ENCODE peak calls at places on chromosomes 12 and 14, in seven cellular contexts. One of them, this sample, is unnamed.

GRCh38 chr14:94548999-94549985 is 11.9 kb upstream of the SERPINA4 start:
- DNase-seq in H9: peak
- DNase-seq in mesendoderm: peak
- DNase-seq in trophoblast cell: peak
- DNase-seq in IMR-90: peak
- DNase-seq in H1: peak
- DNase-seq in mesenchymal stem cell: peak
- DNase-seq in this sample: peak

GRCh38 chr12:81859521-81859920 is 100.4 kb upstream of the PPFIA2 start:
- DNase-seq in H9: no peak
- DNase-seq in mesendoderm: no peak
- DNase-seq in trophoblast cell: no peak
- DNase-seq in IMR-90: no peak
- DNase-seq in H1: no peak
- DNase-seq in mesenchymal stem cell: no peak
- DNase-seq in this sample: no peak

GRCh38 chr12:114678028-114678427 is 5.9 kb downstream of the TBX3 start:
- DNase-seq in H9: no peak
- DNase-seq in mesendoderm: no peak
- DNase-seq in trophoblast cell: no peak
- DNase-seq in IMR-90: no peak
- DNase-seq in H1: no peak
- DNase-seq in mesenchymal stem cell: no peak
- DNase-seq in this sample: no peak

GRCh38 chr14:94029671-94030203 is 3.6 kb downstream of the OTUB2 start:
- DNase-seq in H9: no peak
- DNase-seq in mesendoderm: no peak
- DNase-seq in trophoblast cell: peak
- DNase-seq in IMR-90: no peak
- DNase-seq in H1: no peak
- DNase-seq in mesenchymal stem cell: no peak
- DNase-seq in this sample: no peak

GRCh38 chr12:54419088-54419887 is at the start of gene ITGA5:
- DNase-seq in H9: peak
- DNase-seq in mesendoderm: peak
- DNase-seq in trophoblast cell: peak
- DNase-seq in IMR-90: peak
- DNase-seq in H1: no peak
- DNase-seq in mesenchymal stem cell: peak
- DNase-seq in this sample: peak

GRCh38 chr12:49264466-49264872 is 413 bp upstream of the TUBA1C start:
- DNase-seq in H9: no peak
- DNase-seq in mesendoderm: no peak
- DNase-seq in trophoblast cell: peak
- DNase-seq in IMR-90: no peak
- DNase-seq in H1: no peak
- DNase-seq in mesenchymal stem cell: no peak
- DNase-seq in this sample: no peak

GRCh38 chr12:113580437-113580836 is 108.8 kb upstream of the LHX5 start:
- DNase-seq in H9: no peak
- DNase-seq in mesendoderm: no peak
- DNase-seq in trophoblast cell: no peak
- DNase-seq in IMR-90: no peak
- DNase-seq in H1: no peak
- DNase-seq in mesenchymal stem cell: no peak
- DNase-seq in this sample: no peak

GRCh38 chr12:132524405-132524804 is 34.5 kb downstream of the FBRSL1 start:
- DNase-seq in H9: no peak
- DNase-seq in mesendoderm: no peak
- DNase-seq in trophoblast cell: no peak
- DNase-seq in IMR-90: peak
- DNase-seq in H1: no peak
- DNase-seq in mesenchymal stem cell: no peak
- DNase-seq in this sample: no peak

GRCh38 chr14:68538641-68539040 is 254.2 kb downstream of the ZFP36L1 start:
- DNase-seq in H9: no peak
- DNase-seq in mesendoderm: no peak
- DNase-seq in trophoblast cell: no peak
- DNase-seq in IMR-90: no peak
- DNase-seq in H1: no peak
- DNase-seq in mesenchymal stem cell: no peak
- DNase-seq in this sample: no peak

GRCh38 chr12:3091650-3092207 is 14.6 kb downstream of the TSPAN9 start:
- DNase-seq in H9: no peak
- DNase-seq in mesendoderm: no peak
- DNase-seq in trophoblast cell: no peak
- DNase-seq in IMR-90: no peak
- DNase-seq in H1: no peak
- DNase-seq in mesenchymal stem cell: no peak
- DNase-seq in this sample: no peak

GRCh38 chr14:85420278-85420677 is 109.7 kb upstream of the FLRT2 start:
- DNase-seq in H9: no peak
- DNase-seq in mesendoderm: no peak
- DNase-seq in trophoblast cell: no peak
- DNase-seq in IMR-90: no peak
- DNase-seq in H1: no peak
- DNase-seq in mesenchymal stem cell: no peak
- DNase-seq in this sample: no peak
- H2BK5ac ChIP-seq in H9: no peak
- H2BK5ac ChIP-seq in mesendoderm: no peak
- H2BK5ac ChIP-seq in trophoblast cell: no peak
- H2BK5ac ChIP-seq in IMR-90: no peak
- H2BK5ac ChIP-seq in H1: no peak
- H2BK5ac ChIP-seq in mesenchymal stem cell: no peak
- H2BK5ac ChIP-seq in this sample: no peak

GRCh38 chr14:102646615-102647014 is 54.2 kb downstream of the RCOR1 start:
- DNase-seq in H9: no peak
- DNase-seq in mesendoderm: no peak
- DNase-seq in trophoblast cell: no peak
- DNase-seq in IMR-90: no peak
- DNase-seq in H1: no peak
- DNase-seq in mesenchymal stem cell: no peak
- DNase-seq in this sample: no peak

GRCh38 chr14:102644523-102644922 is 52.1 kb downstream of the RCOR1 start:
- DNase-seq in H9: no peak
- DNase-seq in mesendoderm: no peak
- DNase-seq in trophoblast cell: no peak
- DNase-seq in IMR-90: no peak
- DNase-seq in H1: no peak
- DNase-seq in mesenchymal stem cell: no peak
- DNase-seq in this sample: no peak

GRCh38 chr14:102645746-102646440 is 53.4 kb downstream of the RCOR1 start:
- DNase-seq in H9: no peak
- DNase-seq in mesendoderm: no peak
- DNase-seq in trophoblast cell: no peak
- DNase-seq in IMR-90: peak
- DNase-seq in H1: no peak
- DNase-seq in mesenchymal stem cell: no peak
- DNase-seq in this sample: no peak
- H3K9ac ChIP-seq in H9: no peak
- H3K9ac ChIP-seq in mesendoderm: no peak
- H3K9ac ChIP-seq in trophoblast cell: no peak
- H3K9ac ChIP-seq in IMR-90: no peak
- H3K9ac ChIP-seq in H1: no peak
- H3K9ac ChIP-seq in mesenchymal stem cell: no peak
- H3K9ac ChIP-seq in this sample: no peak

DNA sequence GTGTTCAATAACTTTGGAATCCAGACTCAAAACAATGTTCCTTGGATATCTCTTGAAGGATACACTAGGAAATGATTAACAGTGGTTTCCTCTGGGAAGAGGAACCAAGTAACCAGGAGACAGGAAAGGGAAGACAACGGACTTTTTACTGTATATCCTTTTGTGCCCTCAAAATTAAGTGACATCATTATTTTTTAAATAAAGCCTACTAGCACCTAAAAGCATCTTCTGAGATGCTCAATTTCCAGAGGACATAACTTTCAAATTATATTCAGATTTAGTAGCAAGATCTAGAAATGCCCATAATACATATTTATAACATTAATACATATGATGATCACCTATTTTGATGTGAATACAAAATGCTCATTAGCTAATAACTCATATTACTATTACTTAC is 6.5 kb downstream of the HECTD1 start:
- DNase-seq in H9: no peak
- DNase-seq in mesendoderm: no peak
- DNase-seq in trophoblast cell: no peak
- DNase-seq in IMR-90: no peak
- DNase-seq in H1: no peak
- DNase-seq in mesenchymal stem cell: no peak
- DNase-seq in this sample: no peak
- H2BK5ac ChIP-seq in H9: no peak
- H2BK5ac ChIP-seq in mesendoderm: no peak
- H2BK5ac ChIP-seq in trophoblast cell: no peak
- H2BK5ac ChIP-seq in IMR-90: no peak
- H2BK5ac ChIP-seq in H1: no peak
- H2BK5ac ChIP-seq in mesenchymal stem cell: no peak
- H2BK5ac ChIP-seq in this sample: no peak

DNA sequence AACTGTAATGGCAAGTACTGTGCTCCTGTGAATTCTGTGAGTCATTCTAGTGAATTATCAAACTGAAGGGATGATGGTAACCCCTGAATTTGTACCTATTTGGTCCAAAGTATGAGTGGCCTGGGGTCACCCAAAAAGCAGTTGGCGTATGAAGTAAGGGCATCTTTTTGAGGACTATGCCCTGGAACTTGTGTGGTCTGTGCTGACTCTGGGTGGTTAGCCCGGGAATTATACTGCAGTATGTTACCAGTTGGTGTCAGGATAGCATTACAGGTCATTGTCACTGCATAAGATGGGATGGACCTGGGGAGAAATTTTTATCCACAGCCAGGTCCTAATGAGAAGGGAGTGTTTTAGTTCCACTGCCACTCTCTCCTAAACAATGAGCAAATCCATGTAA is 174.7 kb downstream of the SSPN start:
- DNase-seq in H9: no peak
- DNase-seq in mesendoderm: peak
- DNase-seq in trophoblast cell: no peak
- DNase-seq in IMR-90: no peak
- DNase-seq in H1: no peak
- DNase-seq in mesenchymal stem cell: no peak
- DNase-seq in this sample: no peak
- H3K9ac ChIP-seq in H9: no peak
- H3K9ac ChIP-seq in mesendoderm: no peak
- H3K9ac ChIP-seq in trophoblast cell: no peak
- H3K9ac ChIP-seq in IMR-90: no peak
- H3K9ac ChIP-seq in H1: no peak
- H3K9ac ChIP-seq in mesenchymal stem cell: peak
- H3K9ac ChIP-seq in this sample: no peak